ENCODE peak calls at places on chromosome 20, in seven cellular contexts. One of them, this sample, is unnamed.
A peak's percentile ranks its signal among the peaks of the same experiment; 100 is the strongest.

GRCh38 chr20:35021063-35021462 is 65.4 kb downstream of the MYH7B start:
- DNase-seq in cardiac muscle cell: no peak
- DNase-seq in neural progenitor cell: no peak
- DNase-seq in colonic mucosa: no peak
- DNase-seq in mesenchymal stem cell: no peak
- DNase-seq in mesendoderm: no peak
- DNase-seq in neuronal stem cell: no peak
- DNase-seq in this sample: no peak

GRCh38 chr20:53621482-53622246 is 28.0 kb upstream of the ZNF217 start:
- DNase-seq in cardiac muscle cell: no peak
- DNase-seq in neural progenitor cell: no peak
- DNase-seq in colonic mucosa: peak; percentile 67
- DNase-seq in mesenchymal stem cell: peak; percentile 66
- DNase-seq in mesendoderm: peak; percentile 33
- DNase-seq in neuronal stem cell: no peak
- DNase-seq in this sample: peak; percentile 98

GRCh38 chr20:58634818-58635665 is 16.0 kb upstream of the STX16 start:
- DNase-seq in cardiac muscle cell: no peak
- DNase-seq in neural progenitor cell: no peak
- DNase-seq in colonic mucosa: no peak
- DNase-seq in mesenchymal stem cell: no peak
- DNase-seq in mesendoderm: no peak
- DNase-seq in neuronal stem cell: no peak
- DNase-seq in this sample: no peak

GRCh38 chr20:21453676-21454075 is 56.4 kb upstream of the NKX2-4 start:
- DNase-seq in cardiac muscle cell: no peak
- DNase-seq in neural progenitor cell: no peak
- DNase-seq in colonic mucosa: no peak
- DNase-seq in mesenchymal stem cell: no peak
- DNase-seq in mesendoderm: no peak
- DNase-seq in neuronal stem cell: no peak
- DNase-seq in this sample: no peak

GRCh38 chr20:57205625-57206219 is 60.7 kb downstream of the BMP7 start:
- DNase-seq in cardiac muscle cell: no peak
- DNase-seq in neural progenitor cell: no peak
- DNase-seq in colonic mucosa: no peak
- DNase-seq in mesenchymal stem cell: peak; percentile 43
- DNase-seq in mesendoderm: no peak
- DNase-seq in neuronal stem cell: no peak
- DNase-seq in this sample: peak; percentile 29

GRCh38 chr20:63082308-63082938 is 75.7 kb upstream of the BHLHE23 start:
- DNase-seq in cardiac muscle cell: peak; percentile 84
- DNase-seq in neural progenitor cell: peak; percentile 90
- DNase-seq in colonic mucosa: peak; percentile 47
- DNase-seq in mesenchymal stem cell: no peak
- DNase-seq in mesendoderm: peak; percentile 53
- DNase-seq in neuronal stem cell: peak; percentile 61
- DNase-seq in this sample: no peak

GRCh38 chr20:45963059-45964011 is 8.7 kb downstream of the ZNF335 start:
- DNase-seq in cardiac muscle cell: peak; percentile 47
- DNase-seq in neural progenitor cell: peak; percentile 67
- DNase-seq in colonic mucosa: no peak
- DNase-seq in mesenchymal stem cell: peak; percentile 47
- DNase-seq in mesendoderm: peak; percentile 63
- DNase-seq in neuronal stem cell: no peak
- DNase-seq in this sample: no peak

GRCh38 chr20:24811020-24811419 is 138.0 kb upstream of the CST7 start:
- DNase-seq in cardiac muscle cell: no peak
- DNase-seq in neural progenitor cell: no peak
- DNase-seq in colonic mucosa: no peak
- DNase-seq in mesenchymal stem cell: no peak
- DNase-seq in mesendoderm: no peak
- DNase-seq in neuronal stem cell: no peak
- DNase-seq in this sample: no peak

GRCh38 chr20:24765316-24766142 is 183.5 kb upstream of the CST7 start:
- DNase-seq in cardiac muscle cell: no peak
- DNase-seq in neural progenitor cell: no peak
- DNase-seq in colonic mucosa: no peak
- DNase-seq in mesenchymal stem cell: no peak
- DNase-seq in mesendoderm: no peak
- DNase-seq in neuronal stem cell: no peak
- DNase-seq in this sample: no peak

GRCh38 chr20:19973920-19974620 is 43.1 kb upstream of the NAA20 start:
- DNase-seq in cardiac muscle cell: no peak
- DNase-seq in neural progenitor cell: no peak
- DNase-seq in colonic mucosa: peak; percentile 48
- DNase-seq in mesenchymal stem cell: peak; percentile 87
- DNase-seq in mesendoderm: no peak
- DNase-seq in neuronal stem cell: no peak
- DNase-seq in this sample: peak; percentile 86

GRCh38 chr20:50762045-50762422 is 30.7 kb downstream of the PARD6B start:
- DNase-seq in cardiac muscle cell: no peak
- DNase-seq in neural progenitor cell: no peak
- DNase-seq in colonic mucosa: peak; percentile 29
- DNase-seq in mesenchymal stem cell: no peak
- DNase-seq in mesendoderm: no peak
- DNase-seq in neuronal stem cell: no peak
- DNase-seq in this sample: no peak

GRCh38 chr20:50540620-50541605 is 30.7 kb downstream of the PTPN1 start:
- DNase-seq in cardiac muscle cell: peak; percentile 19
- DNase-seq in neural progenitor cell: no peak
- DNase-seq in colonic mucosa: no peak
- DNase-seq in mesenchymal stem cell: peak; percentile 93
- DNase-seq in mesendoderm: peak; percentile 96
- DNase-seq in neuronal stem cell: no peak
- DNase-seq in this sample: peak; percentile 80

GRCh38 chr20:16671753-16672152 is 58.1 kb upstream of the SNRPB2 start:
- DNase-seq in cardiac muscle cell: no peak
- DNase-seq in neural progenitor cell: no peak
- DNase-seq in colonic mucosa: no peak
- DNase-seq in mesenchymal stem cell: no peak
- DNase-seq in mesendoderm: no peak
- DNase-seq in neuronal stem cell: no peak
- DNase-seq in this sample: no peak

GRCh38 chr20:36861625-36861874 is 14.4 kb upstream of the TLDC2 start:
- DNase-seq in cardiac muscle cell: no peak
- DNase-seq in neural progenitor cell: no peak
- DNase-seq in colonic mucosa: no peak
- DNase-seq in mesenchymal stem cell: no peak
- DNase-seq in mesendoderm: no peak
- DNase-seq in neuronal stem cell: no peak
- DNase-seq in this sample: no peak

DNA sequence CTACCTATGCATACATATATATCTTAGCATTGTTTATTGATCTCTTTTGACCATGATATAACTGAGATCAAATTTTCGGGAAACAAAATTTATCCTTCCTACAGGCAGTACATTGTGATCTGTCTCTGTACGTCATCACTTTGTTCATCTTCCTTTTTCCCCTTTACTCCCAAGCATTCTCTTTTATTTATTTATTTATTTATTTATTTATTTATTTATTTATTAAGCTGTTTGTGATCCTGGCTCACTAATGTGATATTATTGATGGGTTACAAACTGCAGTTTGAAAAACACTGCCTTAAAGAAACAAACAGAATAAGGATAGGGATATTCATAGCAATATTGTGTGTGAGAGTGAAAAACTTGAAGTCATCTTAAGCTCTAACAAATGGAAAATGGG is 51.2 kb downstream of the MACROD2 start:
- DNase-seq in cardiac muscle cell: no peak
- DNase-seq in neural progenitor cell: no peak
- DNase-seq in colonic mucosa: no peak
- DNase-seq in mesenchymal stem cell: no peak
- DNase-seq in mesendoderm: no peak
- DNase-seq in neuronal stem cell: no peak
- DNase-seq in this sample: no peak
- H3K4me1 ChIP-seq in cardiac muscle cell: no peaks in the 10 kb centered on the region
- H3K4me1 ChIP-seq in neural progenitor cell: no peaks in the 10 kb centered on the region
- H3K4me1 ChIP-seq in colonic mucosa: no peaks in the 10 kb centered on the region
- H3K4me1 ChIP-seq in mesenchymal stem cell: no peaks in the 10 kb centered on the region
- H3K4me1 ChIP-seq in mesendoderm: no peaks in the 10 kb centered on the region
- H3K4me1 ChIP-seq in neuronal stem cell: no peaks in the 10 kb centered on the region
- H3K4me1 ChIP-seq in this sample: no peaks in the 10 kb centered on the region

GRCh38 chr20:47336013-47336754 is 20.3 kb downstream of the ZMYND8 start:
- DNase-seq in cardiac muscle cell: no peak
- DNase-seq in neural progenitor cell: no peak
- DNase-seq in colonic mucosa: no peak
- DNase-seq in mesenchymal stem cell: peak; percentile 53
- DNase-seq in mesendoderm: no peak
- DNase-seq in neuronal stem cell: no peak
- DNase-seq in this sample: no peak
- H3K4me1 ChIP-seq in cardiac muscle cell: no peaks in the 10 kb centered on the region
- H3K4me1 ChIP-seq in neural progenitor cell: peaks cover 14% of the 10 kb centered on the region
- H3K4me1 ChIP-seq in colonic mucosa: peaks cover 14% of the 10 kb centered on the region
- H3K4me1 ChIP-seq in mesenchymal stem cell: peaks cover 21% of the 10 kb centered on the region
- H3K4me1 ChIP-seq in mesendoderm: peaks cover 7% of the 10 kb centered on the region
- H3K4me1 ChIP-seq in neuronal stem cell: no peaks in the 10 kb centered on the region
- H3K4me1 ChIP-seq in this sample: peaks cover 30% of the 10 kb centered on the region

GRCh38 chr20:4772132-4772531 is 50.4 kb downstream of the PRND start:
- DNase-seq in cardiac muscle cell: no peak
- DNase-seq in neural progenitor cell: no peak
- DNase-seq in colonic mucosa: no peak
- DNase-seq in mesenchymal stem cell: no peak
- DNase-seq in mesendoderm: no peak
- DNase-seq in neuronal stem cell: no peak
- DNase-seq in this sample: no peak
- H3K4me1 ChIP-seq in cardiac muscle cell: no peaks in the 10 kb centered on the region
- H3K4me1 ChIP-seq in neural progenitor cell: no peaks in the 10 kb centered on the region
- H3K4me1 ChIP-seq in colonic mucosa: no peaks in the 10 kb centered on the region
- H3K4me1 ChIP-seq in mesenchymal stem cell: no peaks in the 10 kb centered on the region
- H3K4me1 ChIP-seq in mesendoderm: no peaks in the 10 kb centered on the region
- H3K4me1 ChIP-seq in neuronal stem cell: no peaks in the 10 kb centered on the region
- H3K4me1 ChIP-seq in this sample: no peaks in the 10 kb centered on the region

GRCh38 chr20:31711416-31712111 is 11.1 kb downstream of the BCL2L1 start:
- DNase-seq in cardiac muscle cell: no peak
- DNase-seq in neural progenitor cell: no peak
- DNase-seq in colonic mucosa: no peak
- DNase-seq in mesenchymal stem cell: no peak
- DNase-seq in mesendoderm: peak; percentile 38
- DNase-seq in neuronal stem cell: no peak
- DNase-seq in this sample: no peak

GRCh38 chr20:31712112-31712553 is 10.5 kb downstream of the BCL2L1 start:
- DNase-seq in cardiac muscle cell: peak; percentile 8
- DNase-seq in neural progenitor cell: peak; percentile 72
- DNase-seq in colonic mucosa: peak; percentile 47
- DNase-seq in mesenchymal stem cell: no peak
- DNase-seq in mesendoderm: no peak
- DNase-seq in neuronal stem cell: no peak
- DNase-seq in this sample: no peak

GRCh38 chr20:31712564-31713311 is 9.9 kb downstream of the BCL2L1 start:
- DNase-seq in cardiac muscle cell: peak; percentile 30
- DNase-seq in neural progenitor cell: peak; percentile 94
- DNase-seq in colonic mucosa: peak; percentile 73
- DNase-seq in mesenchymal stem cell: peak; percentile 76
- DNase-seq in mesendoderm: peak; percentile 93
- DNase-seq in neuronal stem cell: peak; percentile 83
- DNase-seq in this sample: peak; percentile 85

GRCh38 chr20:31715766-31716165 is 6.9 kb downstream of the BCL2L1 start:
- DNase-seq in cardiac muscle cell: no peak
- DNase-seq in neural progenitor cell: no peak
- DNase-seq in colonic mucosa: no peak
- DNase-seq in mesenchymal stem cell: no peak
- DNase-seq in mesendoderm: no peak
- DNase-seq in neuronal stem cell: no peak
- DNase-seq in this sample: no peak

DNA sequence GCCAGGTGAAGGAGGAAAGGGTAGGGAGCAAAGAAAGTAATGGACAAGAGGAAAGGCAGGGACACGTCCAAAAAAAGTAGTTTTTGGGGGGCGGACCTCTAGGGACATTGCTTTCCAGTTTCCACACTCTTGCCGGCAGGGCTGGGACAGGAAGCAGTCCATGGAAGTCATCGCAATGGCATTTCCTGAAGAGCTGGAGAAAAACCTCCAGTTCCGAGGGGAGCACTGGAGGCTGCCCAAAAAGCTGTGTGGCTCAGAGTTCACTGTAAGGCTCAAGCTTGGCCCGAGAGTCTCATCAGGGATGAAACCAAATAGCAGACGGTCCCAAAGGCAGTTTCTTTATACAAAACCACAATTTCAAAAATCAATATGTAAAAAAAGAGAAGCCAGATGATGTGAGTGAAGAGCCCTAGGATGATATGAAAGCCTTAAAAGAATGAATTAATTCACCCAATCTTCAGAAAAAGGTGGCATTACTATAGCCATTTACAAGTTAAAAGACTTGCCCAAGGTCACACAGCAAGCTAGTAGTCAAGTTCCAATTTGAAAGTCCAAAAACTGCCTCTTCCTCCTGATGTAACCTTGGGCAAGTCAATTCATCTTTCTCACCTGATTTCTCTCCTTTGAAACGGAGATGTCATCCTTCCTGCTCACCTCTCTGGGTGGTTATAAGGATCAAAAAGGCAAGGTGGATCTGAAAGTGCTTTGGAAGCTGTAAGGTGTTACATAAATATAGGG is 9.2 kb downstream of the BCL2L1 start:
- DNase-seq in cardiac muscle cell: no peak
- DNase-seq in neural progenitor cell: no peak
- DNase-seq in colonic mucosa: peak; percentile 44
- DNase-seq in mesenchymal stem cell: peak; percentile 94
- DNase-seq in mesendoderm: peak; percentile 90
- DNase-seq in neuronal stem cell: no peak
- DNase-seq in this sample: peak; percentile 65
- H3K4me1 ChIP-seq in cardiac muscle cell: peaks cover 18% of the 10 kb centered on the region
- H3K4me1 ChIP-seq in neural progenitor cell: peaks cover 39% of the 10 kb centered on the region
- H3K4me1 ChIP-seq in colonic mucosa: peaks cover 35% of the 10 kb centered on the region
- H3K4me1 ChIP-seq in mesenchymal stem cell: peaks cover 45% of the 10 kb centered on the region
- H3K4me1 ChIP-seq in mesendoderm: peaks cover 17% of the 10 kb centered on the region
- H3K4me1 ChIP-seq in neuronal stem cell: peaks cover 14% of the 10 kb centered on the region
- H3K4me1 ChIP-seq in this sample: peaks cover 65% of the 10 kb centered on the region

GRCh38 chr20:32059189-32059588 is 7.1 kb downstream of the HCK start:
- DNase-seq in cardiac muscle cell: no peak
- DNase-seq in neural progenitor cell: no peak
- DNase-seq in colonic mucosa: no peak
- DNase-seq in mesenchymal stem cell: no peak
- DNase-seq in mesendoderm: no peak
- DNase-seq in neuronal stem cell: no peak
- DNase-seq in this sample: no peak

GRCh38 chr20:32053648-32054047 is 1.6 kb downstream of the HCK start:
- DNase-seq in cardiac muscle cell: no peak
- DNase-seq in neural progenitor cell: no peak
- DNase-seq in colonic mucosa: no peak
- DNase-seq in mesenchymal stem cell: no peak
- DNase-seq in mesendoderm: no peak
- DNase-seq in neuronal stem cell: no peak
- DNase-seq in this sample: no peak

GRCh38 chr20:32052792-32053362 is 835 bp downstream of the HCK start:
- DNase-seq in cardiac muscle cell: no peak
- DNase-seq in neural progenitor cell: peak; percentile 42
- DNase-seq in colonic mucosa: peak; percentile 34
- DNase-seq in mesenchymal stem cell: no peak
- DNase-seq in mesendoderm: no peak
- DNase-seq in neuronal stem cell: no peak
- DNase-seq in this sample: no peak

GRCh38 chr20:32056708-32057491 is 4.9 kb downstream of the HCK start:
- DNase-seq in cardiac muscle cell: no peak
- DNase-seq in neural progenitor cell: no peak
- DNase-seq in colonic mucosa: no peak
- DNase-seq in mesenchymal stem cell: no peak
- DNase-seq in mesendoderm: no peak
- DNase-seq in neuronal stem cell: no peak
- DNase-seq in this sample: no peak

GRCh38 chr20:32057785-32058184 is 5.7 kb downstream of the HCK start:
- DNase-seq in cardiac muscle cell: no peak
- DNase-seq in neural progenitor cell: no peak
- DNase-seq in colonic mucosa: no peak
- DNase-seq in mesenchymal stem cell: no peak
- DNase-seq in mesendoderm: no peak
- DNase-seq in neuronal stem cell: no peak
- DNase-seq in this sample: no peak
- H3K4me1 ChIP-seq in cardiac muscle cell: no peaks in the 10 kb centered on the region
- H3K4me1 ChIP-seq in neural progenitor cell: peaks cover 3% of the 10 kb centered on the region
- H3K4me1 ChIP-seq in colonic mucosa: no peaks in the 10 kb centered on the region
- H3K4me1 ChIP-seq in mesenchymal stem cell: no peaks in the 10 kb centered on the region
- H3K4me1 ChIP-seq in mesendoderm: no peaks in the 10 kb centered on the region
- H3K4me1 ChIP-seq in neuronal stem cell: no peaks in the 10 kb centered on the region
- H3K4me1 ChIP-seq in this sample: no peaks in the 10 kb centered on the region

This sample was measured in foreskin keratinocyte.